ENCODE peak calls at places on chromosome 18, in six cellular contexts. L is K562, R is GM12878, E is H1, M is HepG2, J is GM12891. U is an unnamed sample.

GRCh38 chr18:59123588-59124369 is 15.9 kb upstream of the SEC11C start:
- DNase-seq in E (no peak), R (no peak), L (no peak), J (no peak), M (no peak), U (no peak)

GRCh38 chr18:29531746-29532145 is 1354.8 kb upstream of the CDH2 start:
- DNase-seq in L (no peak), R (no peak), E (no peak), J (no peak), M (no peak), U (no peak)

GRCh38 chr18:32831781-32832180 is 59.0 kb upstream of the KLHL14 start:
- DNase-seq in L (no peak), J (no peak), M (no peak), E (no peak), R (no peak), U (no peak)

GRCh38 chr18:57910817-57911216 is 107.7 kb upstream of the ATP8B1 start:
- DNase-seq in L (peak; percentile 43), M (no peak), E (peak; percentile 89), J (no peak), R (no peak), U (peak; percentile 27)

GRCh38 chr18:58831610-58832009 is 33.1 kb upstream of the ZNF532 start:
- DNase-seq in M (no peak), E (no peak), R (no peak), J (no peak), L (no peak), U (no peak)

GRCh38 chr18:25038261-25038660 is 313.7 kb downstream of the ZNF521 start:
- DNase-seq in L (no peak), J (no peak), M (no peak), R (no peak), E (no peak), U (no peak)

GRCh38 chr18:54616220-54616848 is 25.3 kb downstream of the DYNAP start:
- DNase-seq in M (no peak), R (no peak), J (no peak), E (no peak), L (peak; percentile 7), U (no peak)

GRCh38 chr18:66193938-66194337 is 410.0 kb downstream of the CDH19 start:
- DNase-seq in J (no peak), R (no peak), E (no peak), M (no peak), L (no peak), U (no peak)

GRCh38 chr18:23485386-23485785 is 17.9 kb upstream of the RMC1 start:
- DNase-seq in E (no peak), M (no peak), R (no peak), L (no peak), J (no peak), U (no peak)

GRCh38 chr18:23970161-23971153 is 44.1 kb upstream of the TTC39C start:
- DNase-seq in L (no peak), R (peak; percentile 42), E (no peak), M (no peak), J (no peak), U (no peak)

GRCh38 chr18:23215294-23215693 is 80.0 kb downstream of the CABLES1 start:
- DNase-seq in M (no peak), E (no peak), R (no peak), J (no peak), L (no peak), U (no peak)

GRCh38 chr18:42114310-42114943 is 159.4 kb downstream of the PIK3C3 start:
- DNase-seq in L (peak; percentile 23), R (peak; percentile 42), M (peak; percentile 71), E (peak; percentile 78), J (peak; percentile 11), U (peak; percentile 5)

GRCh38 chr18:26524952-26525351 is 23.4 kb downstream of the KCTD1 start:
- DNase-seq in L (no peak), M (no peak), J (no peak), R (no peak), E (no peak), U (no peak)

GRCh38 chr18:58413667-58414628 is 214.9 kb downstream of the ALPK2 start:
- DNase-seq in R (no peak), L (no peak), J (no peak), M (peak; percentile 100), E (no peak), U (no peak)

GRCh38 chr18:21167641-21168372 is 56.2 kb upstream of the ROCK1 start:
- DNase-seq in J (no peak), M (peak; percentile 24), R (no peak), L (no peak), E (peak; percentile 63), U (no peak)

GRCh38 chr18:12015697-12016062 is 34.4 kb downstream of the IMPA2 start:
- DNase-seq in L (no peak), E (no peak), M (no peak), R (no peak), J (no peak), U (no peak)

GRCh38 chr18:28123401-28124030 is 53.4 kb downstream of the CDH2 start:
- DNase-seq in R (no peak), E (no peak), J (no peak), L (no peak), M (no peak), U (no peak)

GRCh38 chr18:1541478-1541877 is 636.8 kb downstream of the ADCYAP1 start:
- DNase-seq in R (no peak), L (no peak), M (no peak), J (no peak), E (no peak), U (no peak)

GRCh38 chr18:44789704-44790103 is 109.0 kb downstream of the SETBP1 start:
- DNase-seq in M (peak; percentile 43), J (no peak), L (no peak), R (no peak), E (no peak), U (no peak)

GRCh38 chr18:32259553-32259952 is 69.7 kb downstream of the MEP1B start:
- DNase-seq in E (no peak), L (no peak), R (no peak), M (no peak), J (no peak), U (no peak)

GRCh38 chr18:7516505-7517117 is 50.5 kb upstream of the PTPRM start:
- DNase-seq in R (no peak), E (no peak), M (no peak), L (no peak), J (no peak), U (no peak)

GRCh38 chr18:6627621-6628020 is 101.9 kb upstream of the ARHGAP28 start:
- DNase-seq in M (no peak), J (no peak), E (no peak), L (no peak), R (no peak), U (no peak)

GRCh38 chr18:54162431-54162830 is 62.0 kb downstream of the MBD2 start:
- DNase-seq in M (no peak), L (no peak), R (no peak), E (no peak), J (no peak), U (no peak)

GRCh38 chr18:28091197-28091596 is 85.7 kb downstream of the CDH2 start:
- DNase-seq in L (no peak), R (no peak), M (peak; percentile 84), J (no peak), E (no peak), U (no peak)

DNA sequence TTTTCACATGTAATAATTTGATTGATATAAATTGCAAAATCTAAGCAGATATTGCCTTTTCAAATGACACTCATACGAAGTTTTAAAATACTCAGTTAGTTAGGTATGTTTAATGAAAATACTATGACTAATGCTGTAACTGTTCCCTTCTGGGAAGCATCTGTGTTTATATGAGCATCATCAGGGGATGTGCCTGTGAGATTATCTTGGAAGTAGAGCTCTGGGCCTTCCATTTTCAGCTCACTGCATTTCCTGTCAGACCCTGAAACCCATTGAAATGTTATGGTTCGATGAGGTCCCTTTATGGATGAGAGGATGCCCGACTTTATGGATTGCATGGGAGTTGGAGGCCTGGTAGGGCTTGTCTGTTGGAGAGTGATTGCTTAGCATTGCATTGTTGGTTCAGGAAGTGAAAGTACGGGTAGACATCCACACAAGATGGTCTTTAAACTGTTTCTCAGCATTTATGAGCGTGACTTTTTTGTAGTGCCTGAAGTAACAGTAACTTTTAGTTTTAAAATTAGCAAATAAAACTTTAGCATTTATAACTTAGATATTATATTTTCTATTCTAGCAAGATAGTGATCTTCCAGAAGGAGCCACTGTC is 28.7 kb downstream of the ELP2 start:
- DNase-seq in E (no peak), R (no peak), M (no peak), J (no peak), L (no peak), U (no peak)
- TF ChIP-seq POLR2AphosphoS5 in E (no peak), R (no peak), M (no peak), J (no peak), L (no peak), U (no peak)

GRCh38 chr18:73283032-73283431 is 415.2 kb upstream of the NETO1 start:
- DNase-seq in E (no peak), R (no peak), L (no peak), J (no peak), M (no peak), U (no peak)
- TF ChIP-seq TAF1 in E (no peak), R (no peak), L (no peak), J (no peak), M (no peak), U (no peak)

GRCh38 chr18:3453540-3454364 is 3.8 kb downstream of the TGIF1 start:
- DNase-seq in L (no peak), J (no peak), R (no peak), M (peak; percentile 96), E (no peak), U (no peak)

GRCh38 chr18:3455938-3456685 is 6.1 kb downstream of the TGIF1 start:
- DNase-seq in M (peak; percentile 73), J (no peak), L (no peak), R (no peak), E (no peak), U (no peak)

GRCh38 chr18:3455090-3455640 is 5.2 kb downstream of the TGIF1 start:
- DNase-seq in E (no peak), R (no peak), L (no peak), M (no peak), J (no peak), U (no peak)

GRCh38 chr18:3452750-3453539 is 3.0 kb downstream of the TGIF1 start:
- DNase-seq in R (no peak), J (no peak), M (no peak), E (peak; percentile 44), L (no peak), U (no peak)

DNA sequence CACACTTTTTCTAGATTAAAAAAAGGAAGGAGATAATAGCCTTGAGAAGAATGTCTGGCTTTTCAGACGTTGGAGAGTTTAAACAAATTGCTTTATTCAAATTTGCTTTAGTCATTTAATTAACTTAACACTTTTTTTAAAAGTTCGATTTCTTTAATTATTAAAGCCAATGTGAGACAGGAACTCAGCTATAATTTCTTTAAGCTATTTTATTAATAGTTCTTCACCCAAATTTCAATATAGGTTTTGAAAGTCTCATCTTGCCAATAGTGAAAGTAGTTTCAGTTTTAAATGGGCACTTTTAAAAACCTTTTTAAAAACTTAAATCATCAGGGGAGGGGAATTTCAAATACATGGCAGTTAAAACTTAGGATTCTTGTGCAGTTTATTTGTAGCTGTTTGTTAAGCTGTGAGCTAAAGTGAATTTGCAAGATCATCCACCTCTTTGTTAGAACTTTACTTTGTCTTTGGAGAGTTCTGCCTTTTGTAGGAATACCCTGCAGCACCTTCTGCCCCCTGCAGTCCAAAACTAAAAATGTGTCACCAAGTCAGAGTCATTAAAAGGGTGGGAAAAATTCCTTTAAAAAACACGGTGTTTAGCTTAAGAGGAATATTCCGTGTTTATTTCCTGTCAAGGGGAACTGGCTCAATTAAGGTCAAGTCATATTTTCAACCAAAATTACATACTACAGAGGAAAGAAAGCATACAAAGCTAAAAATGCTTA is 4.6 kb downstream of the TGIF1 start:
- DNase-seq in L (peak; percentile 61), E (no peak), R (peak; percentile 19), M (peak; percentile 66), J (no peak), U (no peak)
- TF ChIP-seq POLR2A in L (no peak), E (no peak), R (no peak), M (peak; percentile 57), J (no peak), U (no peak)

GRCh38 chr18:49561377-49562193 is at the start of gene LIPG:
- DNase-seq in E (peak; percentile 81), J (peak; percentile 37), R (no peak), L (peak; percentile 80), M (peak; percentile 34), U (no peak)
- TF ChIP-seq POLR2AphosphoS5 in E (peak; percentile 61), J (no peak), R (no peak), L (no peak), M (peak; percentile 63), U (no peak)

U was measured in GM12892.